ENCODE peak calls at places on chromosomes 16 and 17, in six cellular contexts. B, K, R, S, H and V are unnamed samples.

GRCh38 chr16:11313493-11314308 is 31.6 kb upstream of the RMI2 start:
- DNase-seq in R (no peak), H (no peak), S (no peak), B (no peak), K (no peak), V (no peak)

GRCh38 chr16:24309222-24309905 is 53.2 kb downstream of the CACNG3 start:
- DNase-seq in K (no peak), B (peak), H (no peak), R (no peak), S (no peak), V (no peak)

GRCh38 chr17:31917065-31917529 is 15.6 kb upstream of the UTP6 start:
- DNase-seq in S (no peak), K (no peak), R (no peak), B (no peak), H (no peak), V (no peak)

GRCh38 chr17:51005768-51006167 is 114.9 kb downstream of the SPAG9 start:
- DNase-seq in K (no peak), B (no peak), R (no peak), H (no peak), S (no peak), V (no peak)

GRCh38 chr16:72858611-72859493 is 189.1 kb downstream of the ZFHX3 start:
- DNase-seq in S (no peak), K (no peak), R (no peak), H (no peak), B (no peak), V (no peak)

GRCh38 chr16:17414421-17414820 is 56.3 kb downstream of the XYLT1 start:
- DNase-seq in S (no peak), K (no peak), B (no peak), H (no peak), R (no peak), V (peak)

GRCh38 chr17:69142473-69142802 is 743 bp upstream of the ABCA6 start:
- DNase-seq in S (peak), H (peak), K (no peak), B (peak), R (no peak), V (no peak)

GRCh38 chr16:27123795-27124194 is 57.1 kb downstream of the C16orf82 start:
- DNase-seq in H (no peak), K (no peak), B (no peak), S (no peak), R (no peak), V (no peak)

GRCh38 chr16:30183961-30184429 is 593 bp downstream of the CORO1A start:
- DNase-seq in K (no peak), S (no peak), R (peak), H (no peak), B (no peak), V (peak)

GRCh38 chr16:60346256-60346655 is 1612.1 kb upstream of the GOT2 start:
- DNase-seq in B (no peak), R (no peak), H (no peak), S (no peak), K (no peak), V (no peak)

GRCh38 chr16:28527985-28528384 is 10.8 kb downstream of the NUPR1 start:
- DNase-seq in R (no peak), K (no peak), B (no peak), H (no peak), S (no peak), V (no peak)

GRCh38 chr16:426906-427249 is 1.4 kb downstream of the RAB11FIP3 start:
- DNase-seq in R (no peak), S (no peak), B (no peak), K (no peak), H (peak), V (no peak)

GRCh38 chr16:22161999-22162657 is at the start of gene SDR42E2:
- DNase-seq in K (no peak), H (no peak), B (peak), S (no peak), R (no peak), V (no peak)

GRCh38 chr17:42288078-42288984 is at the start of gene STAT5A:
- DNase-seq in B (peak), S (no peak), K (no peak), R (peak), H (peak), V (peak)

GRCh38 chr17:77107506-77108433 is 33.0 kb upstream of the SEC14L1 start:
- DNase-seq in H (no peak), K (no peak), B (no peak), R (no peak), S (no peak), V (no peak)

GRCh38 chr17:3762922-3763776 is 37.8 kb downstream of the ITGAE start:
- DNase-seq in K (no peak), H (no peak), B (no peak), S (no peak), R (no peak), V (no peak)

GRCh38 chr16:31636433-31636832 is 108.7 kb downstream of the AHSP start:
- DNase-seq in B (no peak), H (no peak), R (no peak), K (no peak), S (no peak), V (no peak)

GRCh38 chr16:64450170-64450569 is 671.7 kb downstream of the CDH11 start:
- DNase-seq in H (no peak), R (no peak), B (no peak), K (no peak), S (peak), V (no peak)

GRCh38 chr17:40069751-40070643 is 7.2 kb downstream of the THRA start:
- DNase-seq in R (peak), B (peak), S (no peak), K (no peak), H (peak), V (no peak)

GRCh38 chr17:1259910-1260389 is 10.3 kb upstream of the BHLHA9 start:
- DNase-seq in H (no peak), K (no peak), S (no peak), B (no peak), R (no peak), V (no peak)

GRCh38 chr17:16428098-16428882 is 12.9 kb downstream of the TRPV2 start:
- DNase-seq in H (no peak), R (peak), K (peak), S (no peak), B (peak), V (no peak)

GRCh38 chr17:11330871-11331270 is 89.9 kb downstream of the SHISA6 start:
- DNase-seq in K (no peak), R (no peak), S (no peak), H (no peak), B (no peak), V (no peak)

GRCh38 chr17:70098030-70098429 is 23.0 kb downstream of the KCNJ16 start:
- DNase-seq in R (no peak), B (no peak), K (no peak), H (no peak), S (no peak), V (no peak)

GRCh38 chr16:55294947-55295346 is 29.1 kb upstream of the IRX6 start:
- DNase-seq in H (no peak), B (no peak), R (no peak), S (peak), K (no peak), V (no peak)

GRCh38 chr16:66435896-66436295 is 8.8 kb downstream of the BEAN1 start:
- DNase-seq in H (no peak), R (no peak), S (no peak), B (no peak), K (no peak), V (no peak)

GRCh38 chr16:813204-813915 is 12.8 kb upstream of the GNG13 start:
- DNase-seq in R (peak), K (no peak), S (no peak), H (peak), B (no peak), V (no peak)

GRCh38 chr16:89298826-89299225 is 81.3 kb downstream of the ZNF778 start:
- DNase-seq in K (no peak), R (no peak), B (no peak), S (no peak), H (no peak), V (no peak)

GRCh38 chr16:89297870-89298545 is 80.5 kb downstream of the ZNF778 start:
- DNase-seq in S (no peak), K (no peak), H (no peak), R (no peak), B (no peak), V (no peak)

GRCh38 chr16:89297156-89297869 is 79.8 kb downstream of the ZNF778 start:
- DNase-seq in B (no peak), K (no peak), R (no peak), S (no peak), H (no peak), V (no peak)

GRCh38 chr16:89300976-89301360 is 83.5 kb downstream of the ZNF778 start:
- DNase-seq in B (no peak), K (no peak), S (no peak), H (no peak), R (no peak), V (no peak)

GRCh38 chr16:89300311-89300975 is 82.9 kb downstream of the ZNF778 start:
- DNase-seq in K (no peak), B (peak), R (no peak), S (no peak), H (no peak), V (no peak)
- TF ChIP-seq CTCF in K (no peak), B (no peak), R (no peak), S (no peak), H (no peak), V (no peak)

GRCh38 chr17:27442702-27443101 is 13.5 kb upstream of the KSR1 start:
- DNase-seq in K (no peak), R (no peak), S (no peak), H (no peak), B (no peak), V (no peak)
- TF ChIP-seq CTCF in K (no peak), R (no peak), S (no peak), H (no peak), B (no peak), V (no peak)

GRCh38 chr16:81889896-81890634 is 111.0 kb downstream of the PLCG2 start:
- DNase-seq in R (peak), S (peak), H (peak), B (peak), K (no peak), V (no peak)
- TF ChIP-seq CTCF in R (peak), S (peak), H (peak), B (peak), K (peak), V (peak)

DNA sequence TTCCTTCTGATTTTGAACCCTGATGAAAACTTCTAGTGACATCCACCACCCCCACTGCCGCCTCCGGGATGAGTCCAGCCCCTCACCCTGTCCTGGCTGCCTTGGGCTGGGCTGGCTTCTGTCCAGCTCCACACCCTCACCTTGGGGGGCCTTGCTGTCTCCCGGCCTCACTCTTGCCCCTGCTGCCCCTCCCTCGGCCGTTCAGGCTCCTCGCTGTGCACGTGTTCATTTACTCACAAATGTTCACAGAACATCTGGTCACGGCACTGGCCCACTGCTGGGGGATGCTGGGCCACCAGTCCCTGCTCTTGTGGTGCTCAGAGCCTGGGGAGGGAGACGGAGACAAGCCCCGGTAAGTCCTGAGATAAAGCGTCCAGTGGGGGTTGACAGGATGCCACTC is 40.6 kb downstream of the PRMT7 start:
- DNase-seq in K (no peak), H (no peak), R (no peak), B (no peak), S (no peak), V (no peak)
- TF ChIP-seq CTCF in K (no peak), H (no peak), R (no peak), B (no peak), S (no peak), V (no peak)

GRCh38 chr17:57404073-57404472 is 147.8 kb downstream of the MSI2 start:
- DNase-seq in S (no peak), H (no peak), R (no peak), K (no peak), B (peak), V (no peak)
- TF ChIP-seq CTCF in S (no peak), H (no peak), R (peak), K (no peak), B (no peak), V (no peak)